ENCODE peak calls at places on chromosomes 11 and 22, in five cellular contexts. One of them, this sample, is unnamed.

GRCh38 chr11:74057251-74058151 is 48.6 kb upstream of the UCP3 start:
- DNase-seq in breast epithelium: no peak
- DNase-seq in ovary: no peak
- DNase-seq in A549: no peak
- DNase-seq in transverse colon: no peak
- DNase-seq in this sample: no peak

GRCh38 chr11:76640540-76640939 is 30.0 kb downstream of the LRRC32 start:
- DNase-seq in ovary: no peak
- DNase-seq in transverse colon: no peak
- DNase-seq in A549: no peak
- DNase-seq in breast epithelium: no peak
- DNase-seq in this sample: peak; percentile 59

GRCh38 chr11:36459046-36459445 is 51.0 kb downstream of the TRAF6 start:
- DNase-seq in A549: no peak
- DNase-seq in ovary: no peak
- DNase-seq in transverse colon: no peak
- DNase-seq in breast epithelium: no peak
- DNase-seq in this sample: no peak

GRCh38 chr22:22375586-22376351 is 131.2 kb downstream of the VPREB1 start:
- DNase-seq in transverse colon: peak; percentile 39
- DNase-seq in ovary: no peak
- DNase-seq in A549: no peak
- DNase-seq in breast epithelium: no peak
- DNase-seq in this sample: no peak

GRCh38 chr22:40001800-40002577 is 7.2 kb downstream of the FAM83F start:
- DNase-seq in breast epithelium: no peak
- DNase-seq in transverse colon: no peak
- DNase-seq in A549: no peak
- DNase-seq in ovary: no peak
- DNase-seq in this sample: no peak

GRCh38 chr22:35477911-35478582 is 62.6 kb upstream of the RASD2 start:
- DNase-seq in A549: peak; percentile 70
- DNase-seq in ovary: peak; percentile 67
- DNase-seq in breast epithelium: no peak
- DNase-seq in transverse colon: peak; percentile 72
- DNase-seq in this sample: peak; percentile 52

GRCh38 chr11:123773959-123774358 is 19.6 kb upstream of the OR6X1 start:
- DNase-seq in ovary: no peak
- DNase-seq in A549: no peak
- DNase-seq in breast epithelium: no peak
- DNase-seq in transverse colon: no peak
- DNase-seq in this sample: no peak

GRCh38 chr11:104256525-104256924 is 92.6 kb upstream of the PDGFD start:
- DNase-seq in breast epithelium: no peak
- DNase-seq in ovary: no peak
- DNase-seq in A549: peak; percentile 4
- DNase-seq in transverse colon: no peak
- DNase-seq in this sample: no peak

GRCh38 chr11:71558996-71559395 is 6.4 kb upstream of the KRTAP5-10 start:
- DNase-seq in A549: no peak
- DNase-seq in breast epithelium: no peak
- DNase-seq in ovary: no peak
- DNase-seq in transverse colon: no peak
- DNase-seq in this sample: no peak

GRCh38 chr11:128658499-128658898 is 35.4 kb upstream of the FLI1 start:
- DNase-seq in breast epithelium: no peak
- DNase-seq in transverse colon: no peak
- DNase-seq in A549: no peak
- DNase-seq in ovary: no peak
- DNase-seq in this sample: no peak

GRCh38 chr11:121625784-121626506 is 173.2 kb upstream of the SORL1-AS1 start:
- DNase-seq in A549: no peak
- DNase-seq in ovary: no peak
- DNase-seq in breast epithelium: no peak
- DNase-seq in transverse colon: no peak
- DNase-seq in this sample: peak; percentile 21

GRCh38 chr11:129279326-129280026 is 87.4 kb upstream of the ARHGAP32 start:
- DNase-seq in breast epithelium: peak; percentile 56
- DNase-seq in ovary: peak; percentile 80
- DNase-seq in transverse colon: peak; percentile 84
- DNase-seq in A549: peak; percentile 68
- DNase-seq in this sample: peak; percentile 38

GRCh38 chr11:69115586-69116560 is 39.9 kb upstream of the SMIM38 start:
- DNase-seq in transverse colon: peak; percentile 43
- DNase-seq in breast epithelium: peak; percentile 78
- DNase-seq in ovary: no peak
- DNase-seq in A549: no peak
- DNase-seq in this sample: no peak

GRCh38 chr11:109641549-109641948 is 219.6 kb downstream of the C11orf87 start:
- DNase-seq in breast epithelium: no peak
- DNase-seq in transverse colon: no peak
- DNase-seq in A549: peak; percentile 13
- DNase-seq in ovary: no peak
- DNase-seq in this sample: no peak

GRCh38 chr11:116707250-116707649 is 65.5 kb downstream of the BUD13 start:
- DNase-seq in transverse colon: peak; percentile 75
- DNase-seq in ovary: no peak
- DNase-seq in A549: no peak
- DNase-seq in breast epithelium: no peak
- DNase-seq in this sample: no peak

GRCh38 chr22:42819412-42820069 is 37.5 kb downstream of the ARFGAP3 start:
- DNase-seq in transverse colon: no peak
- DNase-seq in breast epithelium: peak; percentile 24
- DNase-seq in ovary: no peak
- DNase-seq in A549: no peak
- DNase-seq in this sample: no peak

GRCh38 chr11:14420223-14420622 is 61.2 kb upstream of the RRAS2 start:
- DNase-seq in transverse colon: no peak
- DNase-seq in A549: no peak
- DNase-seq in breast epithelium: no peak
- DNase-seq in ovary: no peak
- DNase-seq in this sample: no peak

GRCh38 chr11:67286621-67287333 is 2.3 kb upstream of the ANKRD13D start:
- DNase-seq in A549: no peak
- DNase-seq in breast epithelium: no peak
- DNase-seq in transverse colon: no peak
- DNase-seq in ovary: no peak
- DNase-seq in this sample: no peak

GRCh38 chr11:9808943-9809342 is 145.1 kb downstream of the SWAP70 start:
- DNase-seq in breast epithelium: no peak
- DNase-seq in A549: no peak
- DNase-seq in transverse colon: no peak
- DNase-seq in ovary: no peak
- DNase-seq in this sample: no peak

GRCh38 chr11:67374571-67375276 is 1.3 kb upstream of the CLCF1 start:
- DNase-seq in A549: peak; percentile 92
- DNase-seq in breast epithelium: no peak
- DNase-seq in transverse colon: no peak
- DNase-seq in ovary: no peak
- DNase-seq in this sample: no peak

GRCh38 chr22:36252754-36253522 is at the start of gene APOL1:
- DNase-seq in transverse colon: peak; percentile 71
- DNase-seq in ovary: peak; percentile 65
- DNase-seq in breast epithelium: peak; percentile 46
- DNase-seq in A549: peak; percentile 19
- DNase-seq in this sample: no peak

GRCh38 chr22:50548046-50548912 is 2.6 kb downstream of the KLHDC7B start:
- DNase-seq in transverse colon: peak; percentile 50
- DNase-seq in breast epithelium: no peak
- DNase-seq in A549: no peak
- DNase-seq in ovary: no peak
- DNase-seq in this sample: no peak

GRCh38 chr11:70851308-70851707 is 401.1 kb downstream of the SHANK2 start:
- DNase-seq in ovary: no peak
- DNase-seq in breast epithelium: no peak
- DNase-seq in A549: no peak
- DNase-seq in transverse colon: no peak
- DNase-seq in this sample: no peak

GRCh38 chr22:42695294-42695693 is 25.4 kb downstream of the A4GALT start:
- DNase-seq in breast epithelium: no peak
- DNase-seq in transverse colon: no peak
- DNase-seq in A549: no peak
- DNase-seq in ovary: no peak
- DNase-seq in this sample: no peak

GRCh38 chr22:30855677-30856518 is 112.7 kb downstream of the MORC2 start:
- DNase-seq in breast epithelium: no peak
- DNase-seq in A549: no peak
- DNase-seq in transverse colon: no peak
- DNase-seq in ovary: no peak
- DNase-seq in this sample: peak; percentile 6

GRCh38 chr22:47200273-47201051 is 438.0 kb downstream of the TBC1D22A start:
- DNase-seq in breast epithelium: no peak
- DNase-seq in ovary: peak; percentile 67
- DNase-seq in A549: no peak
- DNase-seq in transverse colon: no peak
- DNase-seq in this sample: peak; percentile 80

GRCh38 chr11:118001494-118001971 is 15.3 kb downstream of the IL10RA start:
- DNase-seq in A549: no peak
- DNase-seq in breast epithelium: no peak
- DNase-seq in transverse colon: no peak
- DNase-seq in ovary: no peak
- DNase-seq in this sample: no peak

GRCh38 chr11:118002541-118003019 is 16.4 kb downstream of the IL10RA start:
- DNase-seq in ovary: peak; percentile 67
- DNase-seq in A549: no peak
- DNase-seq in breast epithelium: no peak
- DNase-seq in transverse colon: peak; percentile 46
- DNase-seq in this sample: peak; percentile 52

GRCh38 chr11:118002010-118002540 is 15.9 kb downstream of the IL10RA start:
- DNase-seq in breast epithelium: no peak
- DNase-seq in A549: no peak
- DNase-seq in transverse colon: peak; percentile 9
- DNase-seq in ovary: no peak
- DNase-seq in this sample: peak; percentile 73

GRCh38 chr11:118003456-118003855 is 17.3 kb downstream of the IL10RA start:
- DNase-seq in A549: no peak
- DNase-seq in breast epithelium: no peak
- DNase-seq in transverse colon: peak; percentile 7
- DNase-seq in ovary: no peak
- DNase-seq in this sample: no peak

DNA sequence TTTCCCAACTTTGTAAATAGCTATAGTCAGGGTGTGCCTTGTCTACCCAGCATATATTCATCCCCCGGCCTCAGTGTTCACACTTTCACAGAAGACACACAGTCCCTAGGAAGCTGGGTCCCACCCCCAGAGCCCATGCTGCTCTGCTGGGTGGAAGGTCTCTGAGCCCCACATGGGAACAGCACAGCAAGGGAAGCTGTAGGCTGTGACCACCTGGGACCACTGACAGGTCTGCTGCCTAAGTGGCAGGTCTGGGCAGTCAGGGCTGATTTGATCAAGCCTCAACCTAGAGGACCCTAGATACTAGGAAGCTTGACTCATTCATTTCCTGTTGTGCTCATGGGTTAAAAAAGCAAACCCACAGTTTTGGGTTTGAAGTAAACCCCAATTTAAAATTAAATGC is 16.8 kb downstream of the IL10RA start:
- DNase-seq in A549: no peak
- DNase-seq in breast epithelium: no peak
- DNase-seq in transverse colon: peak; percentile 9
- DNase-seq in ovary: no peak
- DNase-seq in this sample: no peak
- TF ChIP-seq POLR2A in A549: no peak
- TF ChIP-seq POLR2A in breast epithelium: no peak
- TF ChIP-seq POLR2A in transverse colon: peak; percentile 6
- TF ChIP-seq POLR2A in ovary: no peak
- TF ChIP-seq POLR2A in this sample: no peak

DNA sequence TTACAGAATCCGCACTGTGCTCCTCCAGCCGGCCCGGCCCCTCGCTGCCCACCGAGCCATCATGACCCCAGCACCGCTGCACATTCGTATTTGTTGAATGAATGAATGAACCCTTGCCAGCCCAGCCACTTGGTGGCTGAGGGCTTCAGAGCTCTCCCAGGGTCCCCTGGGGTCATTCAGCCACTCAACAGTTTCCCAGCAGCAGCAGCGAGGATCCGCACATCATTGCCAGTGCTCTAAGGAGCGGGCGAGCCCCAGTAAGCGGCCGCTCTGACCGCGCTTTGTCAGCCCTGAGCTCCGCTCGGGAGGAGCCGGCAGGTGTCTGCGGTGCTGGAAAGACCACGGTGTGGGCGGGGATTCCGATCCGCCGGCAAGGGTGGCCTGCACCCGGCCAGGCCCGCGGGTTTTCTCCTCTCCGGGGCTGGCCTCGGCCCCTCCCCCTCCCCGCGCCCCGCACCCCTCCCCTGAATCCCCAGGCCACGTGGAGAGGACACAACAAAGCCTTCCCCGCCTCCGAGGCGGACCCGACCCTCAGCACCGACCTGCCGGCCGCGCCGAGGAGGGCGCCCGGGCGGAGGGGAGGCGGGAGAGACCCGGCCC is 563 bp downstream of the BID start:
- DNase-seq in ovary: no peak
- DNase-seq in A549: peak; percentile 12
- DNase-seq in transverse colon: peak; percentile 66
- DNase-seq in breast epithelium: no peak
- DNase-seq in this sample: no peak
- TF ChIP-seq POLR2A in ovary: no peak
- TF ChIP-seq POLR2A in A549: no peak
- TF ChIP-seq POLR2A in transverse colon: no peak
- TF ChIP-seq POLR2A in breast epithelium: no peak
- TF ChIP-seq POLR2A in this sample: no peak

GRCh38 chr11:59707371-59707770 is 6.3 kb downstream of the OR10V1 start:
- DNase-seq in transverse colon: no peak
- DNase-seq in ovary: no peak
- DNase-seq in breast epithelium: no peak
- DNase-seq in A549: peak; percentile 6
- DNase-seq in this sample: no peak
- TF ChIP-seq POLR2A in transverse colon: no peak
- TF ChIP-seq POLR2A in ovary: no peak
- TF ChIP-seq POLR2A in breast epithelium: no peak
- TF ChIP-seq POLR2A in A549: no peak
- TF ChIP-seq POLR2A in this sample: no peak

DNA sequence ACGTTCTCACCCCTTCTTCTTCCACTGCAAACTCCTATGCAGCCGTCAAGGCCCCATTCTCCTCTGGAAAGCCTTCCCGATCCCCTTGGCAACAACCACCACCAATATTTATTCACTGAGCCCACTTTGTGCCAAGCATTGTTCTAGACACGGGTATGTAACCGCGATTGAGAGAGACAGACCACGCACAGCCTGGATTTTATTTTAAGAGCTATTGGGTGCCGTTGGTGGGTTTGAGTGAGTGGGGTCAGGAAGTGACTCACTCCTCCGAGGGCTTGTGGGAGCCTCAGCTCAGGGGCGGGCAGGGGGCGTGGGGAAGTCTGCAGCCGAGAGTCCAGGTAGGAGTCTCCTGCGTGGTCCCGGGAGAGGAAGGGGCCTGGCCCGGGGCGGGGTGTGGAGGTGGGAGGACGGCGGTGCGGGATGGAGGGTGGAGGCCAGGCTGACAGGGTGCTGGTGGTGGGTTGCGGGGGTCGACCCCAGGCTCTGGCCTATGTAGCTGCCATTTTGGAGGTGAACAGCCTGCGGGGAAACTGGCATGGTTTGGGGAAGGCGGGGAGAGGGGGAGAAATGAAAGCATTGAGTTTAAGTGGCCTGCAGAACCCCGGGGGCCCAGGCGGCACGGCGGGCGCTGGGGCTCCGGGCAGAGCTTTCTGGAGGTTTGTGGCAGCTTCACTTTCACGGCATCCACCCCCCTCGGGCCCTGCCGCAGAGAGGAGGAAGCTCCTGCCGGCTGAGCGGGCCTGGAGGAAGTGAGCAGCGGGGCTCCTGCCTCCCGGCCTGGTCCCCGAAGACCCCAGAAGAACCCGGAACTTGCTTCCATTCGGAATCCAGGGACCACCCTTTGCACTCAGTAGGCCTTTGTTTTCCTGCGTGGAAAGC is 547 bp downstream of the PARVG start:
- DNase-seq in A549: no peak
- DNase-seq in transverse colon: peak; percentile 53
- DNase-seq in breast epithelium: no peak
- DNase-seq in ovary: no peak
- DNase-seq in this sample: no peak
- TF ChIP-seq POLR2A in A549: no peak
- TF ChIP-seq POLR2A in transverse colon: no peak
- TF ChIP-seq POLR2A in breast epithelium: no peak
- TF ChIP-seq POLR2A in ovary: no peak
- TF ChIP-seq POLR2A in this sample: no peak

This sample was measured in lower leg skin.